ENCODE peak calls at places on chromosome 13, in nine cellular contexts. V, B, O, M, U, A, T, L and E are unnamed samples.

GRCh38 chr13:46552888-46553520 is at the start of gene LRCH1:
- DNase-seq in V (peak; percentile 66), B (peak; percentile 79), O (no peak), M (peak; percentile 85), U (peak; percentile 89), A (peak; percentile 74), T (peak; percentile 67), L (peak; percentile 91), E (peak; percentile 48)

GRCh38 chr13:72648513-72649065 is 78.8 kb downstream of the MZT1 start:
- DNase-seq in V (no peak), B (no peak), O (no peak), M (no peak), U (no peak), A (no peak), T (no peak), L (no peak), E (no peak)

GRCh38 chr13:113849981-113850721 is 13.7 kb downstream of the GAS6 start:
- DNase-seq in V (no peak), B (no peak), O (no peak), M (no peak), U (no peak), A (no peak), T (no peak), L (no peak), E (no peak)

GRCh38 chr13:89550842-89551422 is 1796.6 kb upstream of the MIR17HG start:
- DNase-seq in V (no peak), B (no peak), O (no peak), M (no peak), U (no peak), A (no peak), T (no peak), L (no peak), E (no peak)

GRCh38 chr13:108618233-108618632 is 11.2 kb upstream of the MYO16 start:
- DNase-seq in V (no peak), B (no peak), O (no peak), M (no peak), U (no peak), A (no peak), T (no peak), L (no peak), E (no peak)

GRCh38 chr13:63449549-63449948 is 2033.9 kb upstream of the PCDH20 start:
- DNase-seq in V (no peak), B (no peak), O (no peak), M (no peak), U (no peak), A (no peak), T (no peak), L (no peak), E (no peak)

GRCh38 chr13:108121406-108121805 is 93.9 kb downstream of the LIG4 start:
- DNase-seq in V (no peak), B (no peak), O (no peak), M (no peak), U (peak; percentile 14), A (no peak), T (no peak), L (no peak), E (no peak)

GRCh38 chr13:23322353-23323336 is 110.9 kb downstream of the SACS start:
- DNase-seq in V (no peak), B (no peak), O (no peak), M (no peak), U (no peak), A (no peak), T (no peak), L (peak; percentile 8), E (no peak)

GRCh38 chr13:66543780-66544179 is 686.4 kb downstream of the PCDH9 start:
- DNase-seq in V (no peak), B (no peak), O (no peak), M (no peak), U (no peak), A (no peak), T (no peak), L (no peak), E (no peak)
- TF ChIP-seq CTCF in V (peak; percentile 27), B (no peak), O (no peak), M (no peak), U (no peak), A (no peak), T (no peak), L (no peak), E (no peak)

GRCh38 chr13:87255394-87255793 is 415.8 kb upstream of the SLITRK5 start:
- DNase-seq in V (no peak), B (no peak), O (no peak), M (no peak), U (no peak), A (no peak), T (no peak), L (no peak), E (no peak)

DNA sequence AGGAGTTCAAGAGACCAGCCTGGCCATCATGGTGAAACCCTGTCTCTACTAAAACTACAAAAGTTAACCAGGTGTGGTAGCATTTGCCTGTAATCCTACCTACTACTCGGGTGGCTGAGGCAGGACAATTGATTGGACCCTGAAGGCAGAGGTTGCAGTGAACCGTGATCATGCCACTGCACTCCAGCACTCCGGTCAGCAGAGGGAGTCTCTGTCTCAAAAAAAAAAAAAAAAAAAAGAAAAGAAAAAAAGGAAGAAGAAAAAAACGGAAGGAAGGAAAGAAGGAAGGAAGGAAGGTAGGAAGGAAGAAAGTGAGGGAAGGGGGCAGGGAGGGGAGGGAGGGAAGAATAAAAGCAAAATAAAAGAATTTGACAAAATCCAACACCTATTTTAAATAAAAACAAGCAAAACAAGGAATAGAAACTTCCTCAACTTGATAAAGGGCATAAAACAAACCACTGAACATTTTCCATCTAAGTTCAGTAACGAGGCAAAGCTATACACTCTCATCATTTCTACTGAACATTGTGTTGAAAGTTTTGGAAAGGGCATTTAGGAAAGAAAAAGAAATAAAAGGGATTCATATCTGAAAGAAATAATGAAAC is 411.6 kb upstream of the SLITRK5 start:
- DNase-seq in V (no peak), B (no peak), O (no peak), M (no peak), U (peak; percentile 50), A (peak; percentile 15), T (no peak), L (no peak), E (no peak)
- TF ChIP-seq CTCF in V (peak; percentile 56), B (peak; percentile 15), O (no peak), M (no peak), U (no peak), A (peak; percentile 58), T (peak; percentile 55), L (peak; percentile 15), E (no peak)

GRCh38 chr13:99211421-99212035 is 10.9 kb downstream of the UBAC2 start:
- DNase-seq in V (no peak), B (no peak), O (no peak), M (no peak), U (no peak), A (no peak), T (peak; percentile 8), L (no peak), E (no peak)

GRCh38 chr13:99217461-99218101 is 16.9 kb downstream of the UBAC2 start:
- DNase-seq in V (no peak), B (no peak), O (no peak), M (no peak), U (no peak), A (no peak), T (peak; percentile 4), L (no peak), E (no peak)

GRCh38 chr13:99215466-99215865 is 14.8 kb downstream of the UBAC2 start:
- DNase-seq in V (no peak), B (no peak), O (no peak), M (no peak), U (no peak), A (no peak), T (no peak), L (no peak), E (no peak)

GRCh38 chr13:99214232-99214631 is 13.6 kb downstream of the UBAC2 start:
- DNase-seq in V (no peak), B (no peak), O (no peak), M (no peak), U (no peak), A (no peak), T (peak; percentile 5), L (no peak), E (no peak)

DNA sequence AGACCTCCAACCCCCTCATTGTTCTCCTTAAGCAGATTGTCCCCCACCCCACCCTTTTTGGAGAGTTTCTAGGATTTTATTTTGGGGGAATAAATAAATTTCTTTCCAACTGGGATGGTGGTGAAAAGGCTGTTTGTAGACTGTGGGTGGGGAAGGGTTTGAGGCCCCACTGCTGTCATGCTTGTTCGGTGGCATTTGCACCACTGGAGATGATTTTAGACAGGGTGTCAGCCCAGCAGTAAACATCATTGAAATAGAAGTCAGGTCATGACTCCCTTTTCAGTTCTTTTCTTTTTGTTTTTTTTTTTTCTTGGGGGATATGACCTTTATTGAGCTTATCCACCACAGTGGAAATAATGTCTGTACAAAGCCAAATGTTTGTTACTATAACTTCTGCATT is 14.0 kb downstream of the UBAC2 start:
- DNase-seq in V (no peak), B (no peak), O (no peak), M (no peak), U (no peak), A (no peak), T (peak; percentile 31), L (no peak), E (no peak)
- TF ChIP-seq CTCF in V (no peak), B (no peak), O (no peak), M (no peak), U (no peak), A (no peak), T (no peak), L (no peak), E (no peak)

GRCh38 chr13:60163525-60164471 is at the start of gene DIAPH3:
- DNase-seq in V (peak; percentile 91), B (peak; percentile 94), O (peak; percentile 76), M (peak; percentile 97), U (peak; percentile 97), A (peak; percentile 96), T (peak; percentile 89), L (peak; percentile 95), E (peak; percentile 92)
- TF ChIP-seq CTCF in V (no peak), B (no peak), O (peak; percentile 2), M (no peak), U (no peak), A (no peak), T (no peak), L (no peak), E (no peak)

GRCh38 chr13:87680298-87680697 is 9.1 kb downstream of the SLITRK5 start:
- DNase-seq in V (no peak), B (no peak), O (no peak), M (no peak), U (peak; percentile 43), A (no peak), T (peak; percentile 79), L (no peak), E (no peak)
- TF ChIP-seq CTCF in V (peak; percentile 42), B (no peak), O (no peak), M (no peak), U (no peak), A (peak; percentile 68), T (peak; percentile 52), L (no peak), E (no peak)